ENCODE peak calls at places on chromosome 18, in four cellular contexts. One of them, this sample, is unnamed.

GRCh38 chr18:63986885-63987284 is 17.0 kb downstream of the SERPINB8 start:
- DNase-seq in nephron progenitor cell: no peak
- DNase-seq in GM12865: no peak
- DNase-seq in pancreas: no peak
- DNase-seq in this sample: no peak

GRCh38 chr18:78402440-78402839 is 577.2 kb upstream of the SALL3 start:
- DNase-seq in nephron progenitor cell: no peak
- DNase-seq in GM12865: no peak
- DNase-seq in pancreas: no peak
- DNase-seq in this sample: no peak

GRCh38 chr18:49886891-49887764 is 73.8 kb upstream of the ACAA2 start:
- DNase-seq in nephron progenitor cell: no peak
- DNase-seq in pancreas: no peak
- DNase-seq in GM12865: no peak
- DNase-seq in this sample: no peak

GRCh38 chr18:47979611-47980200 is 49.2 kb upstream of the SMAD2 start:
- DNase-seq in pancreas: no peak
- DNase-seq in nephron progenitor cell: no peak
- DNase-seq in GM12865: no peak
- DNase-seq in this sample: no peak

GRCh38 chr18:1308686-1309085 is 404.0 kb downstream of the ADCYAP1 start:
- DNase-seq in GM12865: no peak
- DNase-seq in pancreas: no peak
- DNase-seq in nephron progenitor cell: no peak
- DNase-seq in this sample: no peak

GRCh38 chr18:48295586-48296311 is 113.4 kb downstream of the ZBTB7C start:
- DNase-seq in pancreas: no peak
- DNase-seq in GM12865: no peak
- DNase-seq in nephron progenitor cell: peak; percentile 27
- DNase-seq in this sample: no peak

GRCh38 chr18:42114310-42114943 is 159.4 kb downstream of the PIK3C3 start:
- DNase-seq in GM12865: peak; percentile 77
- DNase-seq in pancreas: peak; percentile 20
- DNase-seq in nephron progenitor cell: peak; percentile 76
- DNase-seq in this sample: no peak

GRCh38 chr18:46518438-46518837 is 138.6 kb downstream of the LOXHD1 start:
- DNase-seq in GM12865: no peak
- DNase-seq in nephron progenitor cell: peak; percentile 25
- DNase-seq in pancreas: no peak
- DNase-seq in this sample: no peak

GRCh38 chr18:78621141-78621540 is 358.5 kb upstream of the SALL3 start:
- DNase-seq in nephron progenitor cell: no peak
- DNase-seq in pancreas: no peak
- DNase-seq in GM12865: no peak
- DNase-seq in this sample: no peak

GRCh38 chr18:59056706-59057492 is 82.8 kb upstream of the SEC11C start:
- DNase-seq in pancreas: peak; percentile 63
- DNase-seq in GM12865: peak; percentile 77
- DNase-seq in nephron progenitor cell: peak; percentile 84
- DNase-seq in this sample: peak; percentile 72

GRCh38 chr18:59054892-59055291 is 84.8 kb upstream of the SEC11C start:
- DNase-seq in pancreas: peak; percentile 34
- DNase-seq in nephron progenitor cell: no peak
- DNase-seq in GM12865: no peak
- DNase-seq in this sample: no peak

GRCh38 chr18:59052965-59053960 is 86.4 kb upstream of the SEC11C start:
- DNase-seq in GM12865: no peak
- DNase-seq in pancreas: no peak
- DNase-seq in nephron progenitor cell: no peak
- DNase-seq in this sample: no peak

GRCh38 chr18:59057493-59057795 is 82.2 kb upstream of the SEC11C start:
- DNase-seq in GM12865: no peak
- DNase-seq in nephron progenitor cell: no peak
- DNase-seq in pancreas: no peak
- DNase-seq in this sample: no peak

DNA sequence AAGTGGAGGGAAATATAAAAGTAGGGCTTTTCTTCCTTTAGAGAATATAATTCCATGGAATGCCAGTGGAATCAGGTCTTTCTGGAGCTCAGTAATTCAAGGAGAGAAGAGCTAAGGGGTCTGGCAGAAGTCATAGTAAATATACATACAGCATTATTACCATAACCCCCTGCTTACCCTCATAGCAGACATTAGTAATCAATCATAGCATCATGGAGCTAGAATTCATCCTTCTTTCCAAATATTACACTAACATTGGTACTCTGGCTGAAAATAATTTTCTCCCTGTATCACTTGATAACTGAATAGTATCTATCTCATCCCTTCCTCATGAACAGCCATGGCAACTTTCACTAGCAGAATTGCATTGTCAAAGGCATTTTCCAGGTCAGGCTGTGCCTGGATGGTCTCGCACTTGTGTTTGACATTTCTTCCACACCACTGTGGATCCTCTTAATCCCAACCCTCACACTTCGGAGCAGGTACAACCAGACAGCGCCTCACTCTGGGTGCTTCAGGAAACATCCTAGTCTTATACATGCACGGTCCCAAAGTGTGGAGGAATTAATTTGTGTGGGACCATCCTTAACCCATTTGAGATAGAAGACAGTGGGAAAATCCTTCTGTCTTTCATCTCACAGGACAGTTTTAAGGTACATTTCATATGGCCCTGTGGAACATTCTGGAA is 84.2 kb upstream of the SEC11C start:
- DNase-seq in pancreas: no peak
- DNase-seq in nephron progenitor cell: no peak
- DNase-seq in GM12865: no peak
- DNase-seq in this sample: no peak
- TF ChIP-seq CTCF in pancreas: no peak
- TF ChIP-seq CTCF in nephron progenitor cell: no peak
- TF ChIP-seq CTCF in GM12865: no peak
- TF ChIP-seq CTCF in this sample: no peak

GRCh38 chr18:36212301-36212977 is 25.1 kb downstream of the MOCOS start:
- DNase-seq in pancreas: no peak
- DNase-seq in nephron progenitor cell: no peak
- DNase-seq in GM12865: no peak
- DNase-seq in this sample: no peak
- TF ChIP-seq CTCF in pancreas: no peak
- TF ChIP-seq CTCF in nephron progenitor cell: no peak
- TF ChIP-seq CTCF in GM12865: no peak
- TF ChIP-seq CTCF in this sample: no peak

GRCh38 chr18:32919799-32920198 is 147.0 kb upstream of the KLHL14 start:
- DNase-seq in pancreas: no peak
- DNase-seq in GM12865: peak; percentile 63
- DNase-seq in nephron progenitor cell: peak; percentile 20
- DNase-seq in this sample: no peak
- TF ChIP-seq CTCF in pancreas: no peak
- TF ChIP-seq CTCF in GM12865: peak; percentile 63
- TF ChIP-seq CTCF in nephron progenitor cell: peak; percentile 64
- TF ChIP-seq CTCF in this sample: peak; percentile 72

GRCh38 chr18:3594760-3595241 is 144.8 kb downstream of the TGIF1 start:
- DNase-seq in GM12865: no peak
- DNase-seq in nephron progenitor cell: no peak
- DNase-seq in pancreas: no peak
- DNase-seq in this sample: no peak

GRCh38 chr18:3593904-3594759 is 144.2 kb downstream of the TGIF1 start:
- DNase-seq in pancreas: peak; percentile 79
- DNase-seq in nephron progenitor cell: peak; percentile 88
- DNase-seq in GM12865: peak; percentile 92
- DNase-seq in this sample: peak; percentile 76

GRCh38 chr18:3595282-3596273 is 145.6 kb downstream of the TGIF1 start:
- DNase-seq in nephron progenitor cell: no peak
- DNase-seq in GM12865: peak; percentile 82
- DNase-seq in pancreas: no peak
- DNase-seq in this sample: peak; percentile 40

GRCh38 chr18:3597159-3597977 is 147.4 kb downstream of the TGIF1 start:
- DNase-seq in nephron progenitor cell: no peak
- DNase-seq in pancreas: no peak
- DNase-seq in GM12865: no peak
- DNase-seq in this sample: no peak

DNA sequence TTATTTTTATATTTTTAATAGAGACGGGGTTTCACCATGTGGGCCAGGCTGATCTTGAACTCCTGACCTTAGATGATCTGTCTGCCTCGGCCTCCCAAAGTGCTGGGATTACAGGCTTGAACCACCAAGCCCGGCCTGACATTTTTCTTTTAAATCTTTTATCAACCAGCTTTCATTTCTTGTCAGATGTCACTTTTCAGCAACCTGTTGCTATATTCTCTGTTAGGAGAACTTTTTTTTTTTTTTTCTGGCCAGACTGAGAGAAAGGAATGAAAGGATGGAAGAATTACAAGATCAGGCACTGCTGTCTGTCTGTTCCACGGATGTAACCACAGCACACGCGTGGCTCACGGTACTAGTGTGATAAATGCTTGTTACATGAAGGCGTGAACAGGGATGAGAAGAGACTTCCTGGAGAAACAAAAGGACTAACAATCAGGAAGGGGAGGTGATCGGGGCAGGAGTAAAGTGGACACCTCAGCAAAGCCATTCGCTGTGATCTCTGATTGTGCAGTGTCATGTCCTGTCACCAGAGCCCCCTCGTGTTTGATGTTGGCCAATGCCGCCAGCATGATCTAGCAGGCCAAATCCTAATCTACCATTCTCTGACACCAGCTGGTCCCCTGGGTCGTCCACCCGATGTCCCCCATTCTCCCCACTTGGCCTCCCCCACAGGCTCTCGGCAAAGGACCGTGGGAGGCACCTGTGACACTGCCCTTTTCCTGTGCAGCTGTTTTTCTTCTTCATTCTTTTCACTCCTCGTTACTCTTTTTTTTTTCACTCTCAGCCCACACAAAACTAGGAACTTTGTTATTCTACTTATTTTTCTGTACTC is 146.6 kb downstream of the TGIF1 start:
- DNase-seq in GM12865: peak; percentile 81
- DNase-seq in pancreas: no peak
- DNase-seq in nephron progenitor cell: peak; percentile 54
- DNase-seq in this sample: peak; percentile 34
- TF ChIP-seq CTCF in GM12865: peak; percentile 48
- TF ChIP-seq CTCF in pancreas: no peak
- TF ChIP-seq CTCF in nephron progenitor cell: peak; percentile 34
- TF ChIP-seq CTCF in this sample: no peak

DNA sequence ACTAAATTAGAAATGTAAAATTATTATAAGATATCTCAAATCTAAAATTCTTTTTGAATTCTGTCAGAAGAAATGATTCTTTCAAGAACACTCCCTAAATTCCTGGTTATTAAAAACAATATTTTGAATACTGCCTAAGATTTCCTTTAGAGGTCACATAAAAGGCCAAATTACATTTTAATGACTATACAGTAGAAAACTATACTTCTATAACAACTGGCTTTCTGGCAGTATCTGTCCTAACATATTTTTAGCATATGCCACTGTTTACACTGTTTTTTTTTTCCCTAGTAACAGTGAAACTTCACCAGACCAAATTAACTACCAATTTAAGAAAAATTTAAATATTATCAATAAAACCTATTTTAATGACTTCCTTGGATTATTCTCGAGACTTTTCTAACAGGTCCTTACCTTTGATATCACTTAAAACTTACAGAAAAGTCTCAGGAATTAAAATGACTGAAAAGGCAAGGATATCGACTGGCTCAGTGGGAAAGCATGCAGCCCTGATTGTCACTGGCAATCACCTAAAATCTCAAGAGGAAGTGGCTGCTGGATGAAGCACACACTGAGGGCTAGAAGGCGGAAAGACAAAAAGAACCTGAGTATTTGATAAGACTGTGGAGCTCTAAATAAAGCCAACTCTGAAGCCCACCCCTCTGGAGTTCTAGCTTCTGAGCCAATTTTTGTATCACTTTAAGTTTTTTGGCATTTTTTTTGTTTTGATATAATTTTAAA is 59.6 kb downstream of the SPIRE1 start:
- DNase-seq in pancreas: no peak
- DNase-seq in GM12865: peak; percentile 13
- DNase-seq in nephron progenitor cell: no peak
- DNase-seq in this sample: no peak
- TF ChIP-seq CTCF in pancreas: no peak
- TF ChIP-seq CTCF in GM12865: no peak
- TF ChIP-seq CTCF in nephron progenitor cell: no peak
- TF ChIP-seq CTCF in this sample: no peak

GRCh38 chr18:74356959-74357358 is 41.3 kb downstream of the C18orf63 start:
- DNase-seq in pancreas: no peak
- DNase-seq in nephron progenitor cell: no peak
- DNase-seq in GM12865: no peak
- DNase-seq in this sample: no peak

GRCh38 chr18:74351354-74351753 is 35.7 kb downstream of the C18orf63 start:
- DNase-seq in nephron progenitor cell: no peak
- DNase-seq in pancreas: no peak
- DNase-seq in GM12865: peak; percentile 26
- DNase-seq in this sample: no peak

GRCh38 chr18:74353169-74353775 is 37.6 kb downstream of the C18orf63 start:
- DNase-seq in pancreas: peak; percentile 30
- DNase-seq in nephron progenitor cell: peak; percentile 54
- DNase-seq in GM12865: peak; percentile 70
- DNase-seq in this sample: no peak
- TF ChIP-seq CTCF in pancreas: peak; percentile 62
- TF ChIP-seq CTCF in nephron progenitor cell: peak; percentile 54
- TF ChIP-seq CTCF in GM12865: peak; percentile 63
- TF ChIP-seq CTCF in this sample: no peak

This sample was measured in activated B cell treated with CpG ODN at 0.5 μM for 24 hours.